ENCODE peak calls at places on chromosomes 16 and 17, in five cellular contexts. One of them, this sample, is unnamed.

GRCh38 chr17:66172706-66173223 is 19.2 kb downstream of the CEP112 start:
- DNase-seq in GM12891: no peak
- DNase-seq in A549: no peak
- DNase-seq in transverse colon: no peak
- DNase-seq in heart left ventricle: no peak
- DNase-seq in this sample: no peak

GRCh38 chr17:75832164-75832651 is 12.0 kb downstream of the UNC13D start:
- DNase-seq in GM12891: no peak
- DNase-seq in A549: no peak
- DNase-seq in transverse colon: peak
- DNase-seq in heart left ventricle: no peak
- DNase-seq in this sample: no peak

GRCh38 chr17:13704333-13704732 is 102.6 kb upstream of the HS3ST3A1 start:
- DNase-seq in GM12891: no peak
- DNase-seq in A549: no peak
- DNase-seq in transverse colon: no peak
- DNase-seq in heart left ventricle: no peak
- DNase-seq in this sample: no peak

GRCh38 chr17:41894791-41895331 is 23.9 kb downstream of the ACLY start:
- DNase-seq in GM12891: no peak
- DNase-seq in A549: no peak
- DNase-seq in transverse colon: no peak
- DNase-seq in heart left ventricle: no peak
- DNase-seq in this sample: no peak

GRCh38 chr16:71769222-71769621 is 39.4 kb downstream of the AP1G1 start:
- DNase-seq in GM12891: no peak
- DNase-seq in A549: no peak
- DNase-seq in transverse colon: no peak
- DNase-seq in heart left ventricle: no peak
- DNase-seq in this sample: no peak

GRCh38 chr16:46709464-46709863 is 20.0 kb downstream of the ORC6 start:
- DNase-seq in GM12891: no peak
- DNase-seq in A549: no peak
- DNase-seq in transverse colon: no peak
- DNase-seq in heart left ventricle: no peak
- DNase-seq in this sample: no peak

GRCh38 chr17:60559995-60560859 is 34.2 kb upstream of the APPBP2 start:
- DNase-seq in GM12891: no peak
- DNase-seq in A549: no peak
- DNase-seq in transverse colon: no peak
- DNase-seq in heart left ventricle: no peak
- DNase-seq in this sample: no peak

GRCh38 chr17:75814021-75814395 is 29.4 kb downstream of the UNK start:
- DNase-seq in GM12891: no peak
- DNase-seq in A549: no peak
- DNase-seq in transverse colon: no peak
- DNase-seq in heart left ventricle: no peak
- DNase-seq in this sample: no peak

GRCh38 chr16:87681990-87682570 is 79.8 kb downstream of the JPH3 start:
- DNase-seq in GM12891: no peak
- DNase-seq in A549: peak
- DNase-seq in transverse colon: no peak
- DNase-seq in heart left ventricle: no peak
- DNase-seq in this sample: peak

GRCh38 chr17:68013385-68013784 is 17.1 kb upstream of the C17orf58 start:
- DNase-seq in GM12891: no peak
- DNase-seq in A549: no peak
- DNase-seq in transverse colon: no peak
- DNase-seq in heart left ventricle: no peak
- DNase-seq in this sample: no peak

GRCh38 chr17:17126131-17127110 is 79.7 kb downstream of the PLD6 start:
- DNase-seq in GM12891: no peak
- DNase-seq in A549: no peak
- DNase-seq in transverse colon: no peak
- DNase-seq in heart left ventricle: no peak
- DNase-seq in this sample: no peak

GRCh38 chr16:87924937-87925670 is 11.2 kb downstream of the CA5A start:
- DNase-seq in GM12891: no peak
- DNase-seq in A549: no peak
- DNase-seq in transverse colon: no peak
- DNase-seq in heart left ventricle: no peak
- DNase-seq in this sample: no peak

GRCh38 chr17:32519769-32520701 is 33.2 kb downstream of the CDK5R1 start:
- DNase-seq in GM12891: no peak
- DNase-seq in A549: no peak
- DNase-seq in transverse colon: peak
- DNase-seq in heart left ventricle: peak
- DNase-seq in this sample: no peak

GRCh38 chr16:2867987-2868789 is 10.2 kb upstream of the PRSS22 start:
- DNase-seq in GM12891: peak
- DNase-seq in A549: peak
- DNase-seq in transverse colon: peak
- DNase-seq in heart left ventricle: peak
- DNase-seq in this sample: peak
- TF ChIP-seq POLR2A in GM12891: peak
- TF ChIP-seq POLR2A in A549: peak
- TF ChIP-seq POLR2A in transverse colon: peak
- TF ChIP-seq POLR2A in heart left ventricle: peak
- TF ChIP-seq POLR2A in this sample: peak

GRCh38 chr16:3135120-3135715 is 389 bp downstream of the ZNF213 start:
- DNase-seq in GM12891: no peak
- DNase-seq in A549: no peak
- DNase-seq in transverse colon: no peak
- DNase-seq in heart left ventricle: no peak
- DNase-seq in this sample: no peak

GRCh38 chr16:3131755-3132377 is 3.0 kb upstream of the ZNF213 start:
- DNase-seq in GM12891: peak
- DNase-seq in A549: no peak
- DNase-seq in transverse colon: peak
- DNase-seq in heart left ventricle: no peak
- DNase-seq in this sample: peak

GRCh38 chr16:3137267-3137666 is 2.4 kb downstream of the ZNF213 start:
- DNase-seq in GM12891: no peak
- DNase-seq in A549: no peak
- DNase-seq in transverse colon: no peak
- DNase-seq in heart left ventricle: no peak
- DNase-seq in this sample: no peak

GRCh38 chr16:3138342-3138741 is 3.5 kb downstream of the ZNF213 start:
- DNase-seq in GM12891: no peak
- DNase-seq in A549: no peak
- DNase-seq in transverse colon: no peak
- DNase-seq in heart left ventricle: no peak
- DNase-seq in this sample: no peak

DNA sequence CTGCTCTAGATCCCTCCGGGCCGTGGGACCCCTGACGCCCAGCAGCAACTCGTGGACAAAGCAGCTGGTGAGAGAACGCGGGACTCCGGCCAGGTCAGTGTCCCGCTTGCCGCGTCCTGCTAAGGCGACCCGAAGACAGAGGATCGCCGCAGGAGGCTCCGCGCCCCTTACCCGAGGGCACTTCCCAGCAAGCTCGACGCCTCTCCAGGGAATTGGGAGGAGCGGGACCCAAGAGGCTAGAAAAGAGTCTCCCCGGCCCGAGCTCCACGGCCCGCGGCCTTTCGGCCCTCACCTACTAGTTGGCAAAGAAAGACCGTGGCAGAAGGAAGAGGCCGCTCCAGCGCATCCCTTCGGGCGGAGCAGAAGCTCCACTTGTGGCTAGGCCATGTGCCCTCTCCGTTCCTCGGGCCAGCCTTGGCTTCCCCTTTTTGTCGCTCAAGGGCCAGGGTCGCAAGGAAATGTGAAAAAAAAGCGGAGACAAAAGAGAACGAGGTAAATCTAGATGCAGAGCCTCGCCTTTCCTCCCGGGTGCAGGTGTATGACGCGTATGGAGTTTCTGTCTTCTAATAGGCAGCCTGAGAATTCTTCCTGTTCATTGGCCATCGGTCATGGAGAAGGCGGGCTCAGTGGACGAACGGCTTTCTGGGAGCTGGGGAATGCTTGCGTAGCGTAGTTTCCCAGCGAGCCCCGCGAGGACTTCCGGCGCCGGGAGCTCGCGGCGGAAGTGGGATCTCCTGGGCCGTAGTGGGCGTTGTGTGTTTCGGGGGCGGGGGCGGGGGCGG is at the start of gene ZNF213:
- DNase-seq in GM12891: peak
- DNase-seq in A549: peak
- DNase-seq in transverse colon: peak
- DNase-seq in heart left ventricle: peak
- DNase-seq in this sample: peak
- TF ChIP-seq POLR2A in GM12891: peak
- TF ChIP-seq POLR2A in A549: no peak
- TF ChIP-seq POLR2A in transverse colon: peak
- TF ChIP-seq POLR2A in heart left ventricle: peak
- TF ChIP-seq POLR2A in this sample: peak

GRCh38 chr17:82328141-82328993 is 5.2 kb downstream of the SECTM1 start:
- DNase-seq in GM12891: no peak
- DNase-seq in A549: no peak
- DNase-seq in transverse colon: peak
- DNase-seq in heart left ventricle: no peak
- DNase-seq in this sample: no peak
- TF ChIP-seq POLR2A in GM12891: no peak
- TF ChIP-seq POLR2A in A549: no peak
- TF ChIP-seq POLR2A in transverse colon: peak
- TF ChIP-seq POLR2A in heart left ventricle: no peak
- TF ChIP-seq POLR2A in this sample: no peak

GRCh38 chr17:47822785-47823184 is 1.2 kb upstream of the OSBPL7 start:
- DNase-seq in GM12891: no peak
- DNase-seq in A549: no peak
- DNase-seq in transverse colon: no peak
- DNase-seq in heart left ventricle: no peak
- DNase-seq in this sample: no peak

GRCh38 chr17:47823519-47823918 is 1.9 kb upstream of the OSBPL7 start:
- DNase-seq in GM12891: no peak
- DNase-seq in A549: no peak
- DNase-seq in transverse colon: no peak
- DNase-seq in heart left ventricle: no peak
- DNase-seq in this sample: no peak

GRCh38 chr17:47820023-47820789 is 1.4 kb downstream of the OSBPL7 start:
- DNase-seq in GM12891: no peak
- DNase-seq in A549: no peak
- DNase-seq in transverse colon: peak
- DNase-seq in heart left ventricle: no peak
- DNase-seq in this sample: no peak

GRCh38 chr17:47821031-47821423 is 567 bp downstream of the OSBPL7 start:
- DNase-seq in GM12891: no peak
- DNase-seq in A549: no peak
- DNase-seq in transverse colon: no peak
- DNase-seq in heart left ventricle: no peak
- DNase-seq in this sample: no peak

GRCh38 chr17:47821424-47822379 is at the start of gene OSBPL7:
- DNase-seq in GM12891: peak
- DNase-seq in A549: peak
- DNase-seq in transverse colon: peak
- DNase-seq in heart left ventricle: peak
- DNase-seq in this sample: peak
- TF ChIP-seq POLR2A in GM12891: peak
- TF ChIP-seq POLR2A in A549: peak
- TF ChIP-seq POLR2A in transverse colon: peak
- TF ChIP-seq POLR2A in heart left ventricle: peak
- TF ChIP-seq POLR2A in this sample: peak

GRCh38 chr16:12433691-12434390 is 369.8 kb downstream of the CPPED1 start:
- DNase-seq in GM12891: no peak
- DNase-seq in A549: no peak
- DNase-seq in transverse colon: no peak
- DNase-seq in heart left ventricle: no peak
- DNase-seq in this sample: no peak
- TF ChIP-seq POLR2A in GM12891: no peak
- TF ChIP-seq POLR2A in A549: no peak
- TF ChIP-seq POLR2A in transverse colon: no peak
- TF ChIP-seq POLR2A in heart left ventricle: no peak
- TF ChIP-seq POLR2A in this sample: no peak

GRCh38 chr17:1860978-1861377 is 31.2 kb downstream of the RPA1 start:
- DNase-seq in GM12891: no peak
- DNase-seq in A549: no peak
- DNase-seq in transverse colon: no peak
- DNase-seq in heart left ventricle: no peak
- DNase-seq in this sample: no peak
- TF ChIP-seq POLR2A in GM12891: no peak
- TF ChIP-seq POLR2A in A549: no peak
- TF ChIP-seq POLR2A in transverse colon: no peak
- TF ChIP-seq POLR2A in heart left ventricle: no peak
- TF ChIP-seq POLR2A in this sample: no peak

DNA sequence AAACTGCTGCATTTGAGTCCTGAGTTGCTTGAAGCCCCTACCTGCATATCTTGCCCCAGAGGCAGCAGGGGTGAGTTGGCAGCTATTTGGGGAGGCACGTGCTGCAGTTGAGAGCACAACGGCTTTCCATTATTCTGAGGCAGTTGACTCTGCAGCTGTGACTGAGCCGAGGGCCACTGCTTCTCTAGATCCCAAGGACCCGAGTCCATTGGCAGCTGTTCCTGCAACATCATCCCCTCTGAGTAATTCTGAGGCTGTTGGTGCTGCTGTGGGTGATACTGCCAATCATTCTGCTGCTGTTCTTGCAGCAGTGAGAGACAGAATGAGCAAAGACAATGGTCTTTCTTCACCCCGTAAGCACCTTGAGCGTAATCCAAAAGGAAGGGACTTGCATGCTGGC is 12.7 kb downstream of the TERF2IP start:
- DNase-seq in GM12891: no peak
- DNase-seq in A549: no peak
- DNase-seq in transverse colon: no peak
- DNase-seq in heart left ventricle: no peak
- DNase-seq in this sample: no peak
- TF ChIP-seq POLR2A in GM12891: no peak
- TF ChIP-seq POLR2A in A549: no peak
- TF ChIP-seq POLR2A in transverse colon: no peak
- TF ChIP-seq POLR2A in heart left ventricle: no peak
- TF ChIP-seq POLR2A in this sample: no peak

GRCh38 chr16:26830716-26831115 is 236.0 kb upstream of the C16orf82 start:
- DNase-seq in GM12891: no peak
- DNase-seq in A549: no peak
- DNase-seq in transverse colon: no peak
- DNase-seq in heart left ventricle: no peak
- DNase-seq in this sample: no peak
- TF ChIP-seq POLR2A in GM12891: no peak
- TF ChIP-seq POLR2A in A549: no peak
- TF ChIP-seq POLR2A in transverse colon: no peak
- TF ChIP-seq POLR2A in heart left ventricle: no peak
- TF ChIP-seq POLR2A in this sample: no peak